ENCODE peak calls at places on chromosomes 12 and 14, in six cellular contexts. L is GM12865, H is ascending aorta, N is dorsolateral prefrontal cortex, A is stomach, G is fibroblast of lung. W is an unnamed sample.
A peak's percentile ranks its signal among the peaks of the same experiment; 100 is the strongest.

GRCh38 chr12:92485356-92486348 is 217.1 kb upstream of the PLEKHG7 start:
- DNase-seq in L (no peak), N (no peak), H (no peak), A (no peak), G (no peak), W (no peak)

GRCh38 chr14:94009767-94010166 is 12.7 kb downstream of the CCDC197 start:
- DNase-seq in L (peak; percentile 76), G (peak; percentile 10), A (no peak), H (no peak), N (no peak), W (no peak)

GRCh38 chr12:106342397-106343212 is 14.9 kb upstream of the POLR3B start:
- DNase-seq in H (peak; percentile 83), G (peak; percentile 88), L (no peak), N (no peak), A (peak; percentile 49), W (no peak)

GRCh38 chr12:116381744-116382455 is 104.4 kb upstream of the MED13L start:
- DNase-seq in A (no peak), G (peak; percentile 93), L (no peak), N (no peak), H (no peak), W (no peak)

GRCh38 chr14:52262600-52262999 is 4.9 kb upstream of the PTGDR start:
- DNase-seq in A (no peak), L (no peak), H (no peak), G (no peak), N (no peak), W (no peak)

GRCh38 chr12:47223848-47224213 is 144.1 kb upstream of the AMIGO2 start:
- DNase-seq in H (no peak), G (no peak), N (no peak), A (peak; percentile 52), L (no peak), W (no peak)

GRCh38 chr12:51188359-51189051 is 15.6 kb upstream of the TFCP2 start:
- DNase-seq in G (no peak), A (no peak), H (no peak), L (peak; percentile 83), N (no peak), W (no peak)

GRCh38 chr12:77682488-77682887 is 148.2 kb upstream of the NAV3 start:
- DNase-seq in G (no peak), L (no peak), H (no peak), N (no peak), A (no peak), W (no peak)

GRCh38 chr12:7130791-7131501 is 775 bp downstream of the CLSTN3 start:
- DNase-seq in G (peak; percentile 43), H (no peak), L (peak; percentile 65), N (peak; percentile 68), A (peak; percentile 54), W (peak; percentile 40)

GRCh38 chr14:21308479-21309237 is 28.8 kb downstream of the RPGRIP1 start:
- DNase-seq in A (peak; percentile 89), H (peak; percentile 75), N (peak; percentile 54), G (peak; percentile 70), L (peak; percentile 94), W (peak; percentile 51)

GRCh38 chr14:105397350-105397931 is 897 bp upstream of the TEX22 start:
- DNase-seq in L (no peak), N (no peak), G (no peak), H (no peak), A (no peak), W (no peak)
- TF ChIP-seq CTCF in L (no peak), N (no peak), G (no peak), H (no peak), A (no peak), W (no peak)

GRCh38 chr14:99201351-99202073 is 70.5 kb downstream of the BCL11B start:
- DNase-seq in G (no peak), H (no peak), L (no peak), A (no peak), N (no peak), W (no peak)
- TF ChIP-seq CTCF in G (no peak), H (no peak), L (no peak), A (no peak), N (no peak), W (no peak)

GRCh38 chr12:72141381-72141780 is 130.8 kb upstream of the TRHDE start:
- DNase-seq in N (no peak), A (no peak), G (peak; percentile 20), H (no peak), L (peak; percentile 74), W (no peak)
- TF ChIP-seq CTCF in N (no peak), A (no peak), G (no peak), H (no peak), L (peak; percentile 37), W (no peak)

GRCh38 chr12:52630609-52631200 is 12.3 kb upstream of the KRT73 start:
- DNase-seq in N (no peak), L (peak; percentile 3), G (no peak), A (no peak), H (peak; percentile 9), W (no peak)
- TF ChIP-seq CTCF in N (no peak), L (no peak), G (no peak), A (no peak), H (no peak), W (no peak)

GRCh38 chr14:101559624-101560533 is 1.4 kb upstream of the DIO3 start:
- DNase-seq in L (no peak), G (peak; percentile 50), H (no peak), A (no peak), N (no peak), W (no peak)
- TF ChIP-seq CTCF in L (no peak), G (peak; percentile 29), H (no peak), A (peak; percentile 14), N (no peak), W (no peak)